ENCODE peak calls at places on chromosomes 12 and 14, in seven cellular contexts. K is transverse colon, Y is IMR-90, W is tibial nerve, N is K562, V is A549, O is gastrocnemius medialis. I is an unnamed sample.

GRCh38 chr12:50055831-50056628 is 1.4 kb upstream of the ASIC1 start:
- DNase-seq in W (no peak), N (peak), Y (peak), O (no peak), K (peak), V (peak), I (peak)

GRCh38 chr14:77599894-77600293 is 16.5 kb downstream of the SPTLC2 start:
- DNase-seq in W (no peak), Y (no peak), N (no peak), O (no peak), K (peak), V (no peak), I (no peak)

GRCh38 chr12:95848575-95849388 is 10.0 kb upstream of the SNRPF start:
- DNase-seq in K (peak), Y (peak), V (peak), N (no peak), O (no peak), W (no peak), I (no peak)

GRCh38 chr12:117098361-117099217 is 627 bp downstream of the TESC start:
- DNase-seq in O (no peak), K (peak), W (no peak), Y (no peak), V (peak), N (peak), I (peak)

GRCh38 chr12:79521576-79521975 is 169.2 kb downstream of the PAWR start:
- DNase-seq in V (no peak), K (no peak), W (no peak), N (no peak), Y (no peak), O (no peak), I (no peak)

GRCh38 chr12:89947437-89948265 is 239.0 kb upstream of the ATP2B1 start:
- DNase-seq in W (no peak), V (peak), O (no peak), K (no peak), Y (peak), N (no peak), I (no peak)

GRCh38 chr12:76571256-76571655 is 11.7 kb upstream of the OSBPL8 start:
- DNase-seq in W (no peak), K (no peak), V (no peak), Y (peak), O (no peak), N (no peak), I (no peak)

GRCh38 chr12:4974217-4974616 is 64.5 kb downstream of the KCNA1 start:
- DNase-seq in V (no peak), O (no peak), N (no peak), Y (no peak), W (no peak), K (no peak), I (no peak)

GRCh38 chr12:131129839-131130238 is 176.1 kb downstream of the ADGRD1 start:
- DNase-seq in K (no peak), O (no peak), V (no peak), W (no peak), Y (no peak), N (no peak), I (no peak)

GRCh38 chr12:3750616-3751015 is 2.3 kb downstream of the CRACR2A start:
- DNase-seq in Y (no peak), K (no peak), O (no peak), W (no peak), N (no peak), V (no peak), I (no peak)

GRCh38 chr12:3752741-3753486 is at the start of gene CRACR2A:
- DNase-seq in K (peak), Y (peak), N (peak), V (peak), W (peak), O (peak), I (peak)

GRCh38 chr12:3753549-3754284 is 808 bp upstream of the CRACR2A start:
- DNase-seq in O (peak), V (no peak), N (no peak), Y (no peak), W (no peak), K (no peak), I (no peak)

GRCh38 chr12:3751151-3752095 is 1.5 kb downstream of the CRACR2A start:
- DNase-seq in K (no peak), W (no peak), O (no peak), Y (no peak), N (no peak), V (no peak), I (no peak)

DNA sequence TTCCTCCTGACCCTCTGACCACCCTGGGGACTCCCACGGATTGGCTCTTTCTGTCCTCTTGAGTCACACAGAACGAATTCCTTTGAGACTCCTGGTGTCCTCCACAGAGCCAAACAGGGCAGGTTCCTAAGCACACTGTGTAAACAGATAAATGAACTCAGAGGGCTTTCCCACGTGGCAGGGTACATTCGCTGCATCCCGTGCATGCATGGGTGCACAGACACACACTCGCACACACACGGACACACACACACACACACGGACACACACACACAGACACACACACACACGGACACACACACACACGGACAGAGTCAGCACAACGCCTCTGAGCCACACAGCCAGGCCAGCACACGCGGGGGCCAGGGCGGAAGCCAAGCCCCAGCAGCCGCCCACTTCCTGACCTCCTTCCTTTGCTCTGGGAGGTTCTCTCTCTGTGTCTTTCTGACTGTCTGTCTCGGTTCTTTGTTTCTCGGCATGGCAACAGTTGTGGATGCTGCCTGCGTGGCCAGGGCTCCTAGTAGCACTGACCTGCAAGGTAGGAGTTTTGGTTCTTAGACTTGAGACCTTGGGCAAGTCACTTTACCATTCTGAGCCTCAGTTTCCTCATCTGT is 706 bp downstream of the CRACR2A start:
- DNase-seq in N (peak), Y (no peak), O (peak), W (no peak), K (peak), V (no peak), I (peak)
- TF ChIP-seq POLR2A in N (peak), Y (no peak), O (no peak), W (no peak), K (no peak), V (no peak), I (peak)

DNA sequence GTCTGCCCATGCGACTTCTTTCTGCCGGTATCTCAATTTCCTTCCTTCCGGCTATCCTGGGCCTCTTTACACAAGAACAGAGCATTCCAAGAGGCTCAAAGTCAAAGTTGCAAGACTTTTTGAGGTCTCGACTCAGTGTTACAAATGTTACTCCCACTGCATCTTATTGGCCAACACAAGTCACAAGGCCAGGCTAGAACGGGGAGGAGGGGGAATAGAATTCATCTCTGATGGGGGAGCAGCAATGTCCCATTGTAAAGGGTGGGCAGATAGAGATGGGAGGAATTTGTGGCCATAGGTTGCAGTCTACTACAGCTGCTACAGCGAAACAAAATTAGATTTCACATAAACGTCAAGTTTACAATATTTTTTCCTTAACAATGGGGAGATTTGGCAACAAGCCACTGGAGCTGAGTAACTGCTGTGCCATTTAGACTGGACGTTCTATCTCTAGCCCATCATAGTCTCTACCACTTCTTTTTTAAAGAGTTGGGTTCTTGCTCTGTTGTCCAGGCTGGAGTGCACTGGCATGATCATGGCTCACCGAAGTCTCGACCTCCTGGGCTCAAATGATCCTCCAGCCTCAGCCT is 9.4 kb upstream of the NYNRIN start:
- DNase-seq in Y (peak), N (no peak), V (no peak), K (no peak), W (no peak), O (no peak), I (no peak)
- TF ChIP-seq POLR2A in Y (no peak), N (no peak), V (no peak), K (no peak), W (no peak), O (no peak), I (no peak)

GRCh38 chr14:64113279-64113678 is 180.9 kb downstream of the ESR2 start:
- DNase-seq in W (no peak), K (peak), N (no peak), Y (no peak), O (peak), V (no peak), I (no peak)
- TF ChIP-seq POLR2A in W (no peak), K (no peak), N (no peak), Y (no peak), O (no peak), V (no peak), I (no peak)

DNA sequence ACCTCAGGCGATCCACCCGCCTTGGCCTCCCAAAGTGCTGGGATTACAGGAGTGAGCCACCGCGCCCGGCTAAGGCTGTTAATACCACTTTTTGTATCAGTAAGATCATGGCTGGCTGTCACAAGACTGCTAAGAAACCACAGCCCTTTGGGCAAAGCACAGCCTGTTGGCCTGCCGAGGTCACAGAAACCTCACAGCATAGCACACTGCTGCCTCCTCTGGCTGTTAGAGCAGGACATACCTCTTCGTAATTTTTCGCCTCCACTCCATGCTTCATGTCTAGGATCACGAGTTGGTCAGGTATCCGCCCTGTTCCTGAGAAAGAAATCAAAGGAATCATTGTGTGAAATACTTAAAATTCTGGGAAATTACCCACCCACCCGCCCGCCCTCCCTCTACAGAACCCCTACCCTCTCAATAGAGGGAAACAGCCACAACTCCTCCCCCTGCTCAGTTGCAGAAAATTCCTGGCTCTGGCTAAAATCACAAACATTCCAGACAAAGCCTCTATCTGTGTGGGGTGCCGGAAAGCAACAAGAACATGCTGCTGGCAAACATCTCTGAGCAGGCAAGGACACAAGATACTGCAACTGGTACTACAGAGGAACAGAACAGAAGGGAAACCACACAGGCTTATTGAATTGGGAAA is 20.7 kb upstream of the NEK9 start:
- DNase-seq in N (no peak), W (peak), V (peak), K (peak), O (peak), Y (peak), I (no peak)
- TF ChIP-seq POLR2A in N (no peak), W (no peak), V (no peak), K (no peak), O (no peak), Y (no peak), I (no peak)

GRCh38 chr14:53152909-53153701 is at the start of gene DDHD1:
- DNase-seq in V (peak), W (peak), K (peak), O (peak), Y (peak), N (peak), I (peak)
- TF ChIP-seq POLR2A in V (peak), W (peak), K (peak), O (peak), Y (peak), N (peak), I (peak)

GRCh38 chr12:108563135-108563803 is 873 bp downstream of the ISCU start:
- DNase-seq in Y (peak), K (peak), V (peak), O (peak), N (peak), W (peak), I (no peak)
- TF ChIP-seq POLR2A in Y (peak), K (peak), V (no peak), O (peak), N (no peak), W (no peak), I (no peak)

GRCh38 chr12:57012600-57013465 is 3.5 kb downstream of the TAC3 start:
- DNase-seq in W (no peak), V (no peak), N (no peak), K (no peak), O (no peak), Y (no peak), I (peak)
- TF ChIP-seq POLR2A in W (no peak), V (no peak), N (no peak), K (no peak), O (no peak), Y (no peak), I (no peak)

GRCh38 chr12:51389302-51389999 is 1.8 kb downstream of the GALNT6 start:
- DNase-seq in N (peak), V (no peak), W (no peak), O (no peak), Y (peak), K (peak), I (no peak)
- TF ChIP-seq POLR2A in N (no peak), V (no peak), W (no peak), O (no peak), Y (no peak), K (no peak), I (no peak)

GRCh38 chr12:28582687-28583376 is 392.6 kb downstream of the CCDC91 start:
- DNase-seq in W (no peak), V (no peak), K (no peak), Y (no peak), N (no peak), O (no peak), I (no peak)

GRCh38 chr12:28583771-28584261 is 393.6 kb downstream of the CCDC91 start:
- DNase-seq in K (no peak), N (no peak), V (peak), O (no peak), W (no peak), Y (peak), I (no peak)

GRCh38 chr12:28586481-28586880 is 396.2 kb downstream of the CCDC91 start:
- DNase-seq in O (no peak), W (no peak), K (no peak), V (no peak), Y (no peak), N (no peak), I (no peak)

GRCh38 chr12:28585146-28585545 is 394.9 kb downstream of the CCDC91 start:
- DNase-seq in K (no peak), V (no peak), O (no peak), N (no peak), Y (no peak), W (no peak), I (no peak)
- TF ChIP-seq POLR2A in K (no peak), V (no peak), O (no peak), N (no peak), Y (no peak), W (no peak), I (no peak)

GRCh38 chr12:6280053-6280469 is 30.4 kb upstream of the PLEKHG6 start:
- DNase-seq in W (no peak), Y (peak), K (peak), V (peak), N (no peak), O (peak), I (no peak)
- TF ChIP-seq POLR2A in W (no peak), Y (no peak), K (no peak), V (no peak), N (no peak), O (no peak), I (no peak)

I was measured in GM12891.